ENCODE peak calls at places on chromosomes 11 and 22, in four cellular contexts. W is sigmoid colon, F is transverse colon, O is esophagus muscularis mucosa. R is an unnamed sample.

GRCh38 chr11:126159719-126160344 is 51.6 kb downstream of the RPUSD4 start:
- DNase-seq in W (no peak), F (no peak), O (no peak), R (no peak)

GRCh38 chr11:39990413-39990812 is 1469.0 kb downstream of the LRRC4C start:
- DNase-seq in W (no peak), O (no peak), F (no peak), R (no peak)

GRCh38 chr22:50697667-50698506 is 25.3 kb downstream of the SHANK3 start:
- DNase-seq in F (no peak), W (peak), O (no peak), R (no peak)

GRCh38 chr11:83909579-83909978 is 623.4 kb upstream of the CCDC90B start:
- DNase-seq in F (no peak), W (no peak), O (no peak), R (no peak)

GRCh38 chr22:43293661-43294392 is 49.3 kb downstream of the SCUBE1 start:
- DNase-seq in W (peak), O (peak), F (peak), R (peak)

GRCh38 chr11:131815631-131816030 is 445.2 kb downstream of the NTM start:
- DNase-seq in W (no peak), F (no peak), O (peak), R (no peak)

GRCh38 chr11:47408598-47409439 is 429 bp downstream of the SLC39A13 start:
- DNase-seq in F (peak), W (peak), O (no peak), R (peak)

GRCh38 chr22:19429950-19430889 is 1.3 kb downstream of the HIRA start:
- DNase-seq in F (peak), W (no peak), O (no peak), R (no peak)

GRCh38 chr22:46626356-46626755 is 6.2 kb downstream of the GRAMD4 start:
- DNase-seq in F (no peak), O (no peak), W (no peak), R (no peak)

GRCh38 chr11:119702261-119702591 is 26.8 kb downstream of the NECTIN1 start:
- DNase-seq in W (no peak), F (no peak), O (no peak), R (no peak)

GRCh38 chr11:33737362-33737821 is 1.2 kb upstream of the CD59 start:
- DNase-seq in O (no peak), W (no peak), F (no peak), R (no peak)

GRCh38 chr11:30245621-30246020 is 14.8 kb downstream of the FSHB start:
- DNase-seq in W (no peak), O (no peak), F (no peak), R (no peak)

GRCh38 chr22:45254789-45255261 is 14.1 kb upstream of the KIAA0930 start:
- DNase-seq in W (no peak), O (no peak), F (no peak), R (no peak)

GRCh38 chr22:42561856-42562255 is 8.1 kb downstream of the SERHL2 start:
- DNase-seq in F (no peak), O (no peak), W (no peak), R (no peak)

GRCh38 chr11:57321996-57322880 is 2.5 kb downstream of the TNKS1BP1 start:
- DNase-seq in F (peak), W (peak), O (peak), R (peak)

GRCh38 chr22:27230189-27230588 is 571.4 kb downstream of the MN1 start:
- DNase-seq in W (no peak), F (no peak), O (no peak), R (no peak)

GRCh38 chr11:127651175-127651887 is 650.8 kb upstream of the KIRREL3 start:
- DNase-seq in O (no peak), F (no peak), W (no peak), R (no peak)

GRCh38 chr11:94330789-94331188 is 26.4 kb downstream of the IZUMO1R start:
- DNase-seq in W (no peak), O (no peak), F (no peak), R (no peak)

GRCh38 chr11:3955299-3955665 is 99.8 kb downstream of the STIM1 start:
- DNase-seq in W (no peak), F (no peak), O (no peak), R (no peak)
- TF ChIP-seq POLR2A in W (no peak), F (no peak), O (no peak), R (no peak)

GRCh38 chr11:326842-327580 is 6.4 kb upstream of the IFITM3 start:
- DNase-seq in W (peak), O (peak), F (peak), R (peak)
- TF ChIP-seq POLR2AphosphoS5 in W (peak), O (peak), F (no peak), R (no peak)

GRCh38 chr11:12043959-12044772 is 35.7 kb upstream of the DKK3 start:
- DNase-seq in O (peak), W (peak), F (peak), R (peak)
- H3K4me3 ChIP-seq in O (peak), W (no peak), F (no peak), R (peak)

DNA sequence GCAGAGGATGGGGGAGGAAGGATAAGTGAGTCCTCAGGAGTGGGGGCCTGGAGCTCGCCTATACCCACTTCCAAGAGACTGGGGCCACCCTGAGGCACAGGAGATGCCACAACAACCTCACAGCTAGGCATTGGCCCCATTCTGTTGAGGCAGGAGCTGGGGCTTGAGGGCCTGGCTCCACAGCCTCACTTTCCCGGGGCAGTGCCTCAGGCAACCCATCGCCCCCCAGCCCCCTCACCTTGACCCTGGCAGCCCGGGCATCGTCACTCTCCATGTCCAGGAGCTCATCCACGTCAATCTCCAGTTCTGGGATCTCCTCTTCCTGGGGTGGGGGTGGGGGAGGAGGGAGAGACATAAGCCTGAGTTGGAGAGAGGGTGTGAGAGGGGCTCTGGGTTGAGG is 1.8 kb downstream of the PPP1R14B start:
- DNase-seq in O (no peak), W (no peak), F (peak), R (no peak)
- TF ChIP-seq POLR2A in O (no peak), W (no peak), F (no peak), R (no peak)

GRCh38 chr11:105968021-105968697 is 53.9 kb downstream of the MSANTD4 start:
- DNase-seq in O (no peak), W (no peak), F (no peak), R (no peak)
- TF ChIP-seq POLR2AphosphoS5 in O (no peak), W (no peak), F (no peak), R (no peak)

DNA sequence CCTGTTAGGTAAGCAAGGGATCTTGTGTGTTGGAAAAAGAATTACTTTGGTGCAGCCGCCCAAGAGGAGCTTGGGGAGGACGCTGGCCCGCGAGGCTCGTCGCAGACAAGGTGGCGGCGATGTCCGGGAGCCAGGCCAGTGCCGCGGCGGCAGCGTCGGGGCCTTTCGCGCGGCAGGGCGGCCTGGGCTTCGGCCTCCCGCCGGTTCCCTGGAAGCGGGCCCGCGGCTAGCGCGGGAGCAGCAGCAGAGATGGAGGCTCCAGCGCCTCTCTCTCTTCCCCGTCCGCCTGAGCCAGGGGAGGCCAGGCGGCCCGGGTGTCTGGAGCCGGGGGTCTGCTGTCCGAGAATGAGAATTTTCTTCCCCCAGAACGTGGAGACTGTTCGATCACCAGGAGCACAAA is 82.8 kb downstream of the GGT1 start:
- DNase-seq in O (no peak), F (no peak), W (no peak), R (no peak)
- H3K4me3 ChIP-seq in O (peak), F (peak), W (no peak), R (peak)

DNA sequence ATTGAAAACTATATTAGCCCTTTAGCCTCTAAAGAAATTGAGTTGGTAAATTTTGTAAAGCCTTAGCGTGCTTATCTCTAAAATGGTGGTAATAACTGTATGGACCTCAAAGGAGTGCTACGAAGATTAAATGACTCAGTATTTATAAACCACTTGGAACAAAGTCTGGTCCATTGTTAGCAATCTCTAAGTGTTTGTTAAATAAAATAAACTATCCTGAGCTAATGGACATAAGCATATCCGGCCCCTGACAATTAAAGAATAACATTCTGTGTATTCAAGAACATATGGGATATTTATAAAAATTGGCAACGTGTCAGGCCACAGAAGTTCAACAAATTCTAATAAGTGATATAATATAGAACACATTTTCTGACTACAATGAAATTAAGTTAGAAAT is 70.9 kb downstream of the MYEOV start:
- DNase-seq in O (no peak), W (no peak), F (no peak), R (no peak)
- TF ChIP-seq POLR2A in O (no peak), W (no peak), F (no peak), R (no peak)

GRCh38 chr11:69302447-69302846 is 8.5 kb downstream of the MYEOV start:
- DNase-seq in F (no peak), W (no peak), O (no peak), R (no peak)

GRCh38 chr11:69301033-69301490 is 7.1 kb downstream of the MYEOV start:
- DNase-seq in F (no peak), O (no peak), W (no peak), R (no peak)

GRCh38 chr11:69300124-69301032 is 6.4 kb downstream of the MYEOV start:
- DNase-seq in F (no peak), O (no peak), W (no peak), R (no peak)

GRCh38 chr11:69303427-69303826 is 9.5 kb downstream of the MYEOV start:
- DNase-seq in F (no peak), O (no peak), W (no peak), R (no peak)

DNA sequence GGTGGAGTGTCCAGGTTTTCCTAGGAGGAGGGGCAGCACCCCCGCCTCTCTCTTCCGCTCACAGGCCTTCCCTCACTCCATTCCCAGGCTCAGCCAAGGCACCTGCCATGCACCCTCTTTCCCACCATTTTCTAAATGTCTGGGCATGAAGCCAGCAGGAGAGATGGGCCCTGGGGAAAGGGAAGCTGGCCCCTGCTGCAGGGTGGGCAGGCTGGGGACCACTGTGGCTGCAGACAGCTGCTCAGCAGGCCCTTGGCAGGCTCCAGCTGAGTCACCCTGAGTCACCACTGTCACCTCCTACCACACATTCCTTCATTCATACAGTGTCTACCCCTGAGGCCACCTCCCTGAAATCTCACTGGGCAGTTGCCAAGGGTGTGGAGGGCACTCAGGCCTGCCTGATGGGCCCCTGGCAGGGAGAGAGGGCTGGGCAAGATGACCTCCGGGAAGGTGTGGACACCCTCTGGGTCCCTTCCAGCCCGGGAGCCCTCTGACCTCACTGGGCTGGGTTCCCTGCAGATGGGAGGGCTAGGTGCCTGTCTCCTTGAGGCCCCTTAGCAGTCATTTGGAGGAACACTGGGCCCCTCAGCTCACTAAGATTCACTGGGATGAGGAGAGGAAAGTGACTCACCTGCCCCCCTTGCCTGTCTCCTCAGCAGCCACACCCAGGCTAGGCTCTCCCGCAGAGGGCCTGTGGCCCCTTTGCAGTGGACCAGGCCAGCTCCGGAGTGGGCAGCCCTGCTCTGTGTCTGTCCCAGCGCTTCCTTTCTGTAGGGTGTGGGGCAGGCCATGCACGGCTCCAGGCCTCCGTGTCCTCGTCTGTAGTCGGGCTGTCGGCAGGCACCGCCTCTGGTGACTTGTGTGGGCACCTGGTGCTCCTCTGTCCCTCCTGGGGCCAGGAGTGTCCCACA is 7.8 kb downstream of the MYEOV start:
- DNase-seq in O (no peak), F (peak), W (no peak), R (peak)
- TF ChIP-seq POLR2AphosphoS5 in O (no peak), F (no peak), W (no peak), R (no peak)

GRCh38 chr11:8268530-8269461 is 5.1 kb upstream of the LMO1 start:
- DNase-seq in F (no peak), O (no peak), W (peak), R (peak)
- H3K4me3 ChIP-seq in F (peak), O (peak), W (no peak), R (peak)